ENCODE peak calls at places on chromosomes 6 and 20, in four cellular contexts. M, K, E and G are unnamed samples.

GRCh38 chr20:16573011-16573965 is at the start of gene KIF16B:
- DNase-seq in M (peak; percentile 83), K (peak; percentile 94), E (peak; percentile 65), G (peak; percentile 53)

GRCh38 chr20:36202891-36203338 is 33.4 kb upstream of the AAR2 start:
- DNase-seq in M (peak; percentile 89), K (peak; percentile 51), E (peak; percentile 43), G (no peak)

GRCh38 chr6:10599046-10599445 is 77.9 kb downstream of the GCNT2 start:
- DNase-seq in M (no peak), K (no peak), E (no peak), G (no peak)

GRCh38 chr6:114142256-114142655 is 171.3 kb upstream of the HDAC2 start:
- DNase-seq in M (no peak), K (no peak), E (no peak), G (no peak)

GRCh38 chr20:47502271-47502730 is 614 bp downstream of the NCOA3 start:
- DNase-seq in M (peak; percentile 43), K (no peak), E (no peak), G (no peak)

GRCh38 chr6:122014961-122015360 is 384.5 kb upstream of the HSF2 start:
- DNase-seq in M (no peak), K (no peak), E (no peak), G (no peak)

GRCh38 chr20:55004044-55004443 is 528.7 kb downstream of the DOK5 start:
- DNase-seq in M (no peak), K (no peak), E (no peak), G (no peak)

GRCh38 chr20:54680872-54681297 is 205.5 kb downstream of the DOK5 start:
- DNase-seq in M (peak; percentile 15), K (peak; percentile 65), E (no peak), G (no peak)

GRCh38 chr6:55958790-55959189 is 83.4 kb upstream of the BMP5 start:
- DNase-seq in M (no peak), K (no peak), E (no peak), G (no peak)

GRCh38 chr6:116550796-116551195 is 2.8 kb upstream of the CALHM4 start:
- DNase-seq in M (no peak), K (peak; percentile 72), E (no peak), G (no peak)
- TF ChIP-seq BRCA1 in M (no peak), K (no peak), E (no peak), G (no peak)

DNA sequence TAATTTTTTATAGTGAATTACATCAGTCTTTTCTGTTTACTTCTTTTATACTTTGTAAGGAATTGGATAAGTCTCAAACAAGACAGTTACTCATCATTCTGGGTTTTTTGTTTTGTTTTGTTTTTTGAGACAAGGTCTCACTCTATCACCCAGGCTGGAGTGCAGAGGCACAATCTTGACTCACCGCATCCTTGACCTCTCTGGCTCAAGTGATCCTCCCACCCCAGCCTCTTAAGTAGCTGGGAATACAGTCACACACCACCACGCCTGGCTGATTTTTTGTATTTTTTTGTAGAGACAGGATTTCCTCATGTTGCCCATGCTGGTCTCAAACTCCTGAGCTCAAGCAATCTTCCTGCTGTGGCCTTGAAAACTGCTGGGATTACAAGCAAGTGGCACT is 524.3 kb downstream of the EYS start:
- DNase-seq in M (no peak), K (no peak), E (no peak), G (no peak)
- TF ChIP-seq CREB1 in M (no peak), K (no peak), E (no peak), G (no peak)

GRCh38 chr6:152094992-152095592 is 287.6 kb downstream of the ESR1 start:
- DNase-seq in M (peak; percentile 39), K (peak; percentile 45), E (peak; percentile 19), G (no peak)

GRCh38 chr6:152098683-152099082 is 291.2 kb downstream of the ESR1 start:
- DNase-seq in M (no peak), K (no peak), E (no peak), G (no peak)

GRCh38 chr6:152094276-152094675 is 286.8 kb downstream of the ESR1 start:
- DNase-seq in M (no peak), K (no peak), E (no peak), G (no peak)

GRCh38 chr6:152099816-152100618 is 292.5 kb downstream of the ESR1 start:
- DNase-seq in M (no peak), K (no peak), E (no peak), G (no peak)

DNA sequence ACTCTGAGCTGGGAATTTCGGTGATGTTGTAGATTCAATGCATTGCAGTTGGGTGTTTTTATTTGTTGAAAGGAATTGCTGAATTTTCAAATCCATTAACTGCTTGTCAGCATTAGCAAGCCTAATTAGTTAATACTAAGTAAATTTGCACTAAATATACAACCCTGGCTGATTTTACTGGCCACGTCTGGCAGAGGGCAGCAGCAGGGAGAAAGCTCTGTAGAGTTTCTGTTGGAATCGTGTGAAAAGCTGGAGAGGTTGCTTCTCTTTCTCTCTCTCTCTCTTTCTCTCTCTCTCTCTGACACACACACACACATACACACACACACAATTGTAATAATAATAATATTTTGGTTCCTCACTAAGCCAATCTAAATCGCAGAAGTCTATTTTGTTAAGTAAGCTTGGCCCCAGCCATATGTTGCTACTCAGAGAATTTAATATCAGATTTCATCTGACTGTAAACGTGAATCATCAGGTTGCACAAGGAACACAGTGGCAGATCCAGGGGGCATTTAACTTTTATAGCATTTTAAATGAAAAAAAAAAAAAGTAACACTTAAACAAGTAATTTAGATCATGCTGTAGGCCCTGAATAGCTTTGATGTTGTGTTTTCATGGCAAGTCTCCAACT is 289.5 kb downstream of the ESR1 start:
- DNase-seq in M (no peak), K (no peak), E (no peak), G (no peak)
- TF ChIP-seq SRF in M (no peak), K (no peak), E (no peak), G (no peak)

DNA sequence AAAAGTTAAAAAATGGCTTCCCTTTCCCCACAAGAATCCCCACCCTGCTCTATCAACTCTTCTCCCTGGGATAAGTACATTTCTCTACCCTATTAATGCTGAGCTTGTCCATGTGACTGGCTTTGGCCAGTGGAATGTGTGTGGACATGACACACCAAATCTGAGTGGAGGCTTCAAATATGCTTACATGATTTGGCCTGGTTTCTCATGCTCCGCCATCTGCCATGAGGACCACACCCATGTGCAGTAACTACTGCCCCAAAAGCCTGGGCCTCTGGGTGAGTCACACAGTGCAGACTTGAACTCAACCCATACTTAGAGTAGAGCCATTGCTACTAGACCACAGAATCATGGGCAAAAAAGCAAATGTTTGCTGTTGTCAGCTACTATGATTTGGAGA is 65.4 kb downstream of the PRND start:
- DNase-seq in M (no peak), K (no peak), E (no peak), G (no peak)
- TF ChIP-seq BRCA1 in M (no peak), K (no peak), E (no peak), G (no peak)